ENCODE peak calls at places on chromosomes 1 and 21, in nine cellular contexts. One of them, this sample, is unnamed.

GRCh38 chr1:198681831-198682756 is 43.3 kb downstream of the PTPRC start:
- DNase-seq in GM12892: no peak
- DNase-seq in upper lobe of left lung: no peak
- DNase-seq in prostate gland: peak; percentile 35
- DNase-seq in uterus: peak; percentile 26
- DNase-seq in spleen: peak; percentile 89
- DNase-seq in heart left ventricle: peak; percentile 48
- DNase-seq in transverse colon: peak; percentile 74
- DNase-seq in lower leg skin: no peak
- DNase-seq in this sample: peak; percentile 98

GRCh38 chr1:184387069-184387870 is 441 bp downstream of the C1orf21 start:
- DNase-seq in GM12892: peak; percentile 13
- DNase-seq in upper lobe of left lung: peak; percentile 90
- DNase-seq in prostate gland: peak; percentile 43
- DNase-seq in uterus: peak; percentile 46
- DNase-seq in spleen: peak; percentile 87
- DNase-seq in heart left ventricle: peak; percentile 34
- DNase-seq in transverse colon: peak; percentile 41
- DNase-seq in lower leg skin: peak; percentile 89
- DNase-seq in this sample: peak; percentile 49

GRCh38 chr1:155015527-155016230 is 13.1 kb downstream of the ZBTB7B start:
- DNase-seq in GM12892: no peak
- DNase-seq in upper lobe of left lung: no peak
- DNase-seq in prostate gland: no peak
- DNase-seq in uterus: no peak
- DNase-seq in spleen: peak; percentile 82
- DNase-seq in heart left ventricle: no peak
- DNase-seq in transverse colon: no peak
- DNase-seq in lower leg skin: peak; percentile 87
- DNase-seq in this sample: no peak

GRCh38 chr21:22211943-22212342 is 1213.7 kb downstream of the NCAM2 start:
- DNase-seq in GM12892: no peak
- DNase-seq in upper lobe of left lung: no peak
- DNase-seq in prostate gland: no peak
- DNase-seq in uterus: no peak
- DNase-seq in spleen: no peak
- DNase-seq in heart left ventricle: no peak
- DNase-seq in transverse colon: no peak
- DNase-seq in lower leg skin: no peak
- DNase-seq in this sample: no peak

GRCh38 chr1:214208525-214208924 is 72.4 kb upstream of the SMYD2 start:
- DNase-seq in GM12892: no peak
- DNase-seq in upper lobe of left lung: no peak
- DNase-seq in prostate gland: no peak
- DNase-seq in uterus: no peak
- DNase-seq in spleen: no peak
- DNase-seq in heart left ventricle: no peak
- DNase-seq in transverse colon: no peak
- DNase-seq in lower leg skin: no peak
- DNase-seq in this sample: no peak

GRCh38 chr1:152227310-152227928 is 3.4 kb upstream of the HRNR start:
- DNase-seq in GM12892: no peak
- DNase-seq in upper lobe of left lung: no peak
- DNase-seq in prostate gland: no peak
- DNase-seq in uterus: no peak
- DNase-seq in spleen: no peak
- DNase-seq in heart left ventricle: no peak
- DNase-seq in transverse colon: no peak
- DNase-seq in lower leg skin: no peak
- DNase-seq in this sample: peak; percentile 4

GRCh38 chr1:52053862-52054261 is 1.1 kb downstream of the TXNDC12 start:
- DNase-seq in GM12892: no peak
- DNase-seq in upper lobe of left lung: no peak
- DNase-seq in prostate gland: no peak
- DNase-seq in uterus: no peak
- DNase-seq in spleen: no peak
- DNase-seq in heart left ventricle: no peak
- DNase-seq in transverse colon: no peak
- DNase-seq in lower leg skin: no peak
- DNase-seq in this sample: no peak

GRCh38 chr1:171801395-171801990 is 20.0 kb downstream of the METTL13 start:
- DNase-seq in GM12892: no peak
- DNase-seq in upper lobe of left lung: no peak
- DNase-seq in prostate gland: peak; percentile 15
- DNase-seq in uterus: no peak
- DNase-seq in spleen: no peak
- DNase-seq in heart left ventricle: no peak
- DNase-seq in transverse colon: no peak
- DNase-seq in lower leg skin: no peak
- DNase-seq in this sample: peak; percentile 44

GRCh38 chr1:231351816-231352215 is 13.7 kb downstream of the SPRTN start:
- DNase-seq in GM12892: no peak
- DNase-seq in upper lobe of left lung: no peak
- DNase-seq in prostate gland: no peak
- DNase-seq in uterus: no peak
- DNase-seq in spleen: no peak
- DNase-seq in heart left ventricle: no peak
- DNase-seq in transverse colon: no peak
- DNase-seq in lower leg skin: no peak
- DNase-seq in this sample: no peak

GRCh38 chr1:36528361-36529349 is 45.9 kb upstream of the CSF3R start:
- DNase-seq in GM12892: no peak
- DNase-seq in upper lobe of left lung: no peak
- DNase-seq in prostate gland: no peak
- DNase-seq in uterus: no peak
- DNase-seq in spleen: peak; percentile 56
- DNase-seq in heart left ventricle: no peak
- DNase-seq in transverse colon: no peak
- DNase-seq in lower leg skin: peak; percentile 60
- DNase-seq in this sample: peak; percentile 30

GRCh38 chr1:89721351-89721750 is 88.4 kb downstream of the LRRC8C start:
- DNase-seq in GM12892: no peak
- DNase-seq in upper lobe of left lung: no peak
- DNase-seq in prostate gland: no peak
- DNase-seq in uterus: no peak
- DNase-seq in spleen: no peak
- DNase-seq in heart left ventricle: no peak
- DNase-seq in transverse colon: no peak
- DNase-seq in lower leg skin: no peak
- DNase-seq in this sample: peak; percentile 78

DNA sequence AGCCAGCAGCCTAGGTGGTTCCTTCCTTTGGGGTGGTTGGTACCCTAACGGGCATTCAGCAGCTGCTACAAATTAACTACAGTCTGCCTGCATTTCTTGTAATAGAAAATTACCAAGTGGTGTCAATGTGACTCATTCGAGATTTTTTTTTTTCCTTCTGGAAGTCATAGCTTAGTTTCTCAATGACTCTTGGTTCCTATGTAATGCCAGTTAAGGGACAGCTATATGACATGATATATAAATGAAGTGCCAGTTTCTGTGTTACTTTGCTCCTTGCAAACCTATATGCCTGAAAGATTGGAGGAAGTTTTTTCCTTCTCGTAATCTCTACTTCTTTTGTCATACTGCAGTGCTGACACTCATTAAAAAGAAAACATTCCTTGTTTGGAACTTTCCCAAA is 2.6 kb downstream of the MGST3 start:
- DNase-seq in GM12892: no peak
- DNase-seq in upper lobe of left lung: no peak
- DNase-seq in prostate gland: no peak
- DNase-seq in uterus: no peak
- DNase-seq in spleen: no peak
- DNase-seq in heart left ventricle: no peak
- DNase-seq in transverse colon: no peak
- DNase-seq in lower leg skin: no peak
- DNase-seq in this sample: peak; percentile 16
- TF ChIP-seq POLR2A in GM12892: no peak
- TF ChIP-seq POLR2A in upper lobe of left lung: no peak
- TF ChIP-seq POLR2A in prostate gland: no peak
- TF ChIP-seq POLR2A in uterus: no peak
- TF ChIP-seq POLR2A in spleen: no peak
- TF ChIP-seq POLR2A in heart left ventricle: no peak
- TF ChIP-seq POLR2A in transverse colon: no peak
- TF ChIP-seq POLR2A in lower leg skin: no peak
- TF ChIP-seq POLR2A in this sample: no peak

DNA sequence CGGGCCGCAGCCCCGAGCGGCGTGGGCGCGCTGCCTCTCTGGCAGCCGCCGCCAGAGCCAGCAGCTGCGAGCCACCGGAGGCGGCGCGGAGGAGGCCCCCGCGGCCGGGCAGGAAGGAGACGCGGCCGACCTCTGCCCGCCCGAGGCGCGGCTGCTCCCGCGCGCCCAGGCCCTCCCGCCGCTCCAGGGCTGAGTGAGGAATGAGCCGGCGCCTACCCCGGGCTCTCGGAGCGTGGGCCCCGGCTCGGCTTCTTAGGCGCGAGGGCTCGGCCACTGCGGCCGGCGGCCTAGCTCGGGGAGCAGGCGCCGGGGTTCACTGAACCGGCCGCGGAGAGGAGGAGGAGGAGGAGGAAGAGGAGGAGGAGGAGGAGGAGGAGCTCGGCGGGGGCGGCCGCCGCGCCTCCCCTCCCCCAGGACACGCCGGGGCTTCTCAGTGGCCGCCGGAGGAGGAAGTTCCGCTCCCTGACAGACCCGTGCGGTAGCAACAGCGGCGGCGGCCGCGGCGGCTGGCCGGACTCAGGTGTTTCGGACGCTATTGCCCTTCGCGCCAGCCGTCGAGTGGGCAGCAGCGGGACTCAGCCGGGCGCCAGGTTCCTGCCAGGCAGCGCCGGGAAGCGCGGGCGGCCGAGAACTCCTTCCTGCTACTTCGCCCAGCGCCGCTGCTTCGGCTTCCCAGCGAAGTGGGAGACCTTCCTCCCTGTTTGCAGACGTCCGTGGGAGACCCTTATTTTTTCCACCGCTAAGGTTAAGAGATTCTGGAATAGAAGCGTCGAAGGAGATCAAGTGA is at the start of gene MAN1A2:
- DNase-seq in GM12892: peak; percentile 53
- DNase-seq in upper lobe of left lung: peak; percentile 97
- DNase-seq in prostate gland: peak; percentile 93
- DNase-seq in uterus: peak; percentile 85
- DNase-seq in spleen: peak; percentile 98
- DNase-seq in heart left ventricle: peak; percentile 92
- DNase-seq in transverse colon: peak; percentile 92
- DNase-seq in lower leg skin: peak; percentile 95
- DNase-seq in this sample: peak; percentile 90
- TF ChIP-seq POLR2A in GM12892: peak; percentile 58
- TF ChIP-seq POLR2A in upper lobe of left lung: peak; percentile 61
- TF ChIP-seq POLR2A in prostate gland: peak; percentile 85
- TF ChIP-seq POLR2A in uterus: peak; percentile 81
- TF ChIP-seq POLR2A in spleen: no peak
- TF ChIP-seq POLR2A in heart left ventricle: no peak
- TF ChIP-seq POLR2A in transverse colon: peak; percentile 84
- TF ChIP-seq POLR2A in lower leg skin: peak; percentile 36
- TF ChIP-seq POLR2A in this sample: peak; percentile 72

GRCh38 chr1:24118410-24119242 is 6.7 kb upstream of the MYOM3 start:
- DNase-seq in GM12892: no peak
- DNase-seq in upper lobe of left lung: no peak
- DNase-seq in prostate gland: no peak
- DNase-seq in uterus: no peak
- DNase-seq in spleen: peak; percentile 39
- DNase-seq in heart left ventricle: no peak
- DNase-seq in transverse colon: peak; percentile 78
- DNase-seq in lower leg skin: no peak
- DNase-seq in this sample: no peak

GRCh38 chr1:24120965-24121364 is 9.0 kb upstream of the MYOM3 start:
- DNase-seq in GM12892: no peak
- DNase-seq in upper lobe of left lung: no peak
- DNase-seq in prostate gland: no peak
- DNase-seq in uterus: no peak
- DNase-seq in spleen: no peak
- DNase-seq in heart left ventricle: no peak
- DNase-seq in transverse colon: no peak
- DNase-seq in lower leg skin: no peak
- DNase-seq in this sample: no peak

GRCh38 chr1:24119489-24119858 is 7.5 kb upstream of the MYOM3 start:
- DNase-seq in GM12892: no peak
- DNase-seq in upper lobe of left lung: no peak
- DNase-seq in prostate gland: no peak
- DNase-seq in uterus: no peak
- DNase-seq in spleen: no peak
- DNase-seq in heart left ventricle: no peak
- DNase-seq in transverse colon: no peak
- DNase-seq in lower leg skin: no peak
- DNase-seq in this sample: no peak

GRCh38 chr1:24121406-24121805 is 9.5 kb upstream of the MYOM3 start:
- DNase-seq in GM12892: no peak
- DNase-seq in upper lobe of left lung: no peak
- DNase-seq in prostate gland: no peak
- DNase-seq in uterus: no peak
- DNase-seq in spleen: peak; percentile 58
- DNase-seq in heart left ventricle: no peak
- DNase-seq in transverse colon: no peak
- DNase-seq in lower leg skin: no peak
- DNase-seq in this sample: no peak

GRCh38 chr1:24119859-24120756 is 8.2 kb upstream of the MYOM3 start:
- DNase-seq in GM12892: no peak
- DNase-seq in upper lobe of left lung: no peak
- DNase-seq in prostate gland: peak; percentile 66
- DNase-seq in uterus: no peak
- DNase-seq in spleen: peak; percentile 48
- DNase-seq in heart left ventricle: peak; percentile 55
- DNase-seq in transverse colon: peak; percentile 65
- DNase-seq in lower leg skin: no peak
- DNase-seq in this sample: no peak
- TF ChIP-seq POLR2A in GM12892: no peak
- TF ChIP-seq POLR2A in upper lobe of left lung: no peak
- TF ChIP-seq POLR2A in prostate gland: no peak
- TF ChIP-seq POLR2A in uterus: no peak
- TF ChIP-seq POLR2A in spleen: no peak
- TF ChIP-seq POLR2A in heart left ventricle: no peak
- TF ChIP-seq POLR2A in transverse colon: no peak
- TF ChIP-seq POLR2A in lower leg skin: no peak
- TF ChIP-seq POLR2A in this sample: no peak

GRCh38 chr1:205506409-205507196 is 2.1 kb downstream of the CDK18 start:
- DNase-seq in GM12892: no peak
- DNase-seq in upper lobe of left lung: no peak
- DNase-seq in prostate gland: no peak
- DNase-seq in uterus: no peak
- DNase-seq in spleen: no peak
- DNase-seq in heart left ventricle: no peak
- DNase-seq in transverse colon: no peak
- DNase-seq in lower leg skin: no peak
- DNase-seq in this sample: no peak

GRCh38 chr1:205505791-205506190 is 1.3 kb downstream of the CDK18 start:
- DNase-seq in GM12892: no peak
- DNase-seq in upper lobe of left lung: no peak
- DNase-seq in prostate gland: peak; percentile 43
- DNase-seq in uterus: no peak
- DNase-seq in spleen: no peak
- DNase-seq in heart left ventricle: peak; percentile 75
- DNase-seq in transverse colon: peak; percentile 26
- DNase-seq in lower leg skin: no peak
- DNase-seq in this sample: no peak

GRCh38 chr1:205505076-205505729 is 734 bp downstream of the CDK18 start:
- DNase-seq in GM12892: no peak
- DNase-seq in upper lobe of left lung: no peak
- DNase-seq in prostate gland: no peak
- DNase-seq in uterus: no peak
- DNase-seq in spleen: no peak
- DNase-seq in heart left ventricle: no peak
- DNase-seq in transverse colon: no peak
- DNase-seq in lower leg skin: no peak
- DNase-seq in this sample: no peak

GRCh38 chr1:205502992-205503391 is 1.5 kb upstream of the CDK18 start:
- DNase-seq in GM12892: no peak
- DNase-seq in upper lobe of left lung: no peak
- DNase-seq in prostate gland: no peak
- DNase-seq in uterus: no peak
- DNase-seq in spleen: no peak
- DNase-seq in heart left ventricle: no peak
- DNase-seq in transverse colon: no peak
- DNase-seq in lower leg skin: no peak
- DNase-seq in this sample: no peak

GRCh38 chr1:205504311-205505075 is at the start of gene CDK18:
- DNase-seq in GM12892: no peak
- DNase-seq in upper lobe of left lung: peak; percentile 91
- DNase-seq in prostate gland: peak; percentile 86
- DNase-seq in uterus: peak; percentile 76
- DNase-seq in spleen: peak; percentile 84
- DNase-seq in heart left ventricle: peak; percentile 86
- DNase-seq in transverse colon: peak; percentile 91
- DNase-seq in lower leg skin: peak; percentile 91
- DNase-seq in this sample: peak; percentile 77
- TF ChIP-seq POLR2A in GM12892: no peak
- TF ChIP-seq POLR2A in upper lobe of left lung: no peak
- TF ChIP-seq POLR2A in prostate gland: peak; percentile 87
- TF ChIP-seq POLR2A in uterus: peak; percentile 32
- TF ChIP-seq POLR2A in spleen: no peak
- TF ChIP-seq POLR2A in heart left ventricle: no peak
- TF ChIP-seq POLR2A in transverse colon: no peak
- TF ChIP-seq POLR2A in lower leg skin: no peak
- TF ChIP-seq POLR2A in this sample: no peak

This sample was measured in NB4.